ENCODE peak calls at places on chromosomes 12 and 14, in ten cellular contexts. G, C, V, U, R, P, W, A, X and S are unnamed samples.
A peak's percentile ranks its signal among the peaks of the same experiment; 100 is the strongest.

GRCh38 chr14:103705158-103705523 is 10.1 kb downstream of the XRCC3 start:
- DNase-seq in P (no peak), U (peak; percentile 76), C (no peak), R (no peak), G (peak; percentile 81), V (peak; percentile 61), A (no peak), W (no peak), X (no peak), S (no peak)

GRCh38 chr14:60722163-60722835 is 1.9 kb downstream of the SIX4 start:
- DNase-seq in X (no peak), C (peak; percentile 88), R (peak; percentile 89), G (peak; percentile 40), P (no peak), U (peak; percentile 36), V (peak; percentile 26), W (peak; percentile 72), A (peak; percentile 90), S (no peak)

GRCh38 chr12:94561943-94562411 is 88.4 kb downstream of the TMCC3 start:
- DNase-seq in V (peak; percentile 77), U (no peak), A (no peak), W (no peak), C (no peak), X (no peak), P (no peak), G (peak; percentile 79), R (no peak), S (peak; percentile 61)

GRCh38 chr14:36105401-36105800 is 71.1 kb downstream of the PTCSC3 start:
- DNase-seq in X (no peak), U (no peak), P (no peak), W (peak; percentile 43), A (peak; percentile 20), C (peak; percentile 80), G (no peak), V (no peak), R (peak; percentile 21), S (no peak)

GRCh38 chr14:72651715-72652114 is 242.2 kb downstream of the DPF3 start:
- DNase-seq in P (no peak), G (no peak), C (no peak), U (no peak), A (no peak), X (no peak), W (no peak), V (no peak), R (no peak), S (no peak)

GRCh38 chr12:109597414-109597794 is 23.8 kb downstream of the MVK start:
- DNase-seq in R (no peak), G (no peak), V (no peak), X (no peak), U (no peak), A (no peak), W (no peak), C (no peak), P (no peak), S (no peak)

GRCh38 chr12:68975811-68976210 is 42.8 kb upstream of the CPM start:
- DNase-seq in G (no peak), U (no peak), W (no peak), P (no peak), R (no peak), C (no peak), V (no peak), X (no peak), A (no peak), S (no peak)

GRCh38 chr12:118061011-118061875 is at the start of gene WSB2:
- DNase-seq in U (peak; percentile 87), X (peak; percentile 33), A (peak; percentile 58), C (peak; percentile 77), V (peak; percentile 87), R (no peak), W (peak; percentile 59), G (peak; percentile 70), P (peak; percentile 74), S (peak; percentile 84)

GRCh38 chr12:25734529-25735180 is 181.6 kb upstream of the LMNTD1 start:
- DNase-seq in A (no peak), G (no peak), R (no peak), W (no peak), P (no peak), C (no peak), U (no peak), X (no peak), V (no peak), S (no peak)

GRCh38 chr14:34368115-34368970 is 93.7 kb downstream of the SPTSSA start:
- DNase-seq in G (no peak), X (no peak), A (no peak), V (no peak), U (no peak), R (peak; percentile 84), P (no peak), W (no peak), C (no peak), S (no peak)

GRCh38 chr14:65957631-65958205 is 528.5 kb upstream of the CCDC196 start:
- DNase-seq in W (peak; percentile 67), P (no peak), R (no peak), G (no peak), C (peak; percentile 34), A (no peak), X (no peak), U (no peak), V (no peak), S (no peak)

GRCh38 chr12:50542448-50542847 is 37.7 kb downstream of the DIP2B start:
- DNase-seq in P (no peak), C (no peak), G (no peak), W (no peak), U (no peak), A (no peak), X (no peak), V (no peak), R (no peak), S (no peak)
- H3K4me1 ChIP-seq in P (peaks cover 10% of the 10 kb centered on the region), C (peaks cover 36% of the 10 kb centered on the region), G (peaks cover 59% of the 10 kb centered on the region), W (no peaks in the 10 kb centered on the region), U (peaks cover 4% of the 10 kb centered on the region), A (no peaks in the 10 kb centered on the region), X (no peaks in the 10 kb centered on the region), V (peaks cover 44% of the 10 kb centered on the region), R (peaks cover 66% of the 10 kb centered on the region), S (peaks cover 38% of the 10 kb centered on the region)

DNA sequence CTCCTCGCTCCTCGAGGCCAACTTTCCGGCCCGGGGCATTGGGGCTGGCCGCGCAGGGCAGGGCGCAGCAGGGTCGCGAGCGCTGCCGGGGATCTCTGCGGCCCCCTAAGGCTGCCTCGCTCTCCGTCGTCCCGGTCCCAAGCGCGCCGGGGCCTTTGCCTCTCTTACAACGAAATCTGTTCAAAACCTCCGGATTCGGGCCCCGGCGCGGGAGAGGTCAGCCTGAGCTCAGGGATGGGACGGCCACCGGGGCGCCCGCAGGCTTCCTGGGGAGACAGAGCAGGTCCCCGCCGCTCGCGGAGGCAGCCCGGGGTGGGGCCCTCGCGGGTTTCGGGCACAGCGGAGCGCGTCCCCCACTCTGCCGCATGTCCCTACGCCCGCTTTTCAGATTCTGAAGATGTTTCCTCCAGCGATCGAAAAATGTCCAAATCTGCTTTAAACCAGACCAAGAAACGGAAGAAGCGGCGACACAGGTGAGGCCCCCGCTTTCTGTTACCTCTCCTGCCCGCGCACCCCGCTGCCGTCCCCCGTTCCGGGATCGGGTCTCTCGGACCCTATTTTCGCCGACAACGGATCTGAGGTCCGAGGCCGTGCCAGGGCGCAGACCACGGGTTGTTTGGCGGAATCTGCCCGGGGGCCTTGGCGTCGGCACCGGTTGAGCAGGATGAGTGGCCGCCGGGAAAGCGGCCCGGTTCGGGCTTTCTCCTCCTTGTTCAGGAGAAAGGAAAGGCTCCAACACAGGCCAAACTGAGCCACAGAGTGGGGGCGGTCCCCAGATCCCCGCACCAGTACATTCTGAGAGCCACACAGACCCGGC is 1.8 kb downstream of the VSX2 start:
- DNase-seq in R (no peak), X (no peak), W (peak; percentile 47), A (peak; percentile 41), G (no peak), U (no peak), C (peak; percentile 57), P (no peak), V (no peak), S (no peak)
- H3K27me3 ChIP-seq in R (peaks cover 45% of the 10 kb centered on the region), X (peaks cover 39% of the 10 kb centered on the region), W (peaks cover 66% of the 10 kb centered on the region), A (peaks cover 98% of the 10 kb centered on the region), G (peaks cover 24% of the 10 kb centered on the region), U (peaks cover 6% of the 10 kb centered on the region), C (peaks cover 87% of the 10 kb centered on the region), P (peaks cover 51% of the 10 kb centered on the region), V (peaks cover 30% of the 10 kb centered on the region), S (peaks cover 98% of the 10 kb centered on the region)

GRCh38 chr14:68089146-68089715 is 269.7 kb downstream of the RAD51B start:
- DNase-seq in P (no peak), U (no peak), W (no peak), C (no peak), G (no peak), A (no peak), V (no peak), X (no peak), R (no peak), S (no peak)

GRCh38 chr14:68098834-68099233 is 279.3 kb downstream of the RAD51B start:
- DNase-seq in R (no peak), W (no peak), G (no peak), C (no peak), X (no peak), A (no peak), U (no peak), V (no peak), P (no peak), S (no peak)

GRCh38 chr14:68097727-68098126 is 278.1 kb downstream of the RAD51B start:
- DNase-seq in G (no peak), P (no peak), W (no peak), A (no peak), X (no peak), U (no peak), V (no peak), R (no peak), C (no peak), S (no peak)

GRCh38 chr14:68099348-68100045 is 279.9 kb downstream of the RAD51B start:
- DNase-seq in P (no peak), W (no peak), A (no peak), R (no peak), V (no peak), G (no peak), U (no peak), X (no peak), C (no peak), S (no peak)

GRCh38 chr14:68094158-68094557 is 274.6 kb downstream of the RAD51B start:
- DNase-seq in A (no peak), V (no peak), P (no peak), R (no peak), X (no peak), C (no peak), W (no peak), U (no peak), G (no peak), S (no peak)
- H3K27ac ChIP-seq in A (no peak overlapping the region), V (no peak overlapping the region), P (no peak overlapping the region), R (no peak overlapping the region), X (no peak overlapping the region), C (no peak overlapping the region), W (no peak overlapping the region), U (no peak overlapping the region), G (no peak overlapping the region), S (no peak overlapping the region)

GRCh38 chr12:51642286-51642685 is 51.3 kb downstream of the SCN8A start:
- DNase-seq in G (no peak), R (no peak), V (no peak), A (no peak), U (no peak), W (no peak), X (no peak), P (no peak), C (no peak), S (no peak)

GRCh38 chr12:51639361-51639760 is 48.3 kb downstream of the SCN8A start:
- DNase-seq in R (no peak), A (no peak), X (no peak), C (no peak), G (no peak), U (no peak), P (no peak), V (no peak), W (no peak), S (no peak)

GRCh38 chr12:51647647-51648046 is 56.6 kb downstream of the SCN8A start:
- DNase-seq in V (no peak), A (no peak), C (no peak), R (no peak), U (no peak), P (no peak), X (no peak), G (no peak), W (no peak), S (no peak)

GRCh38 chr12:51643951-51644350 is 52.9 kb downstream of the SCN8A start:
- DNase-seq in C (no peak), U (no peak), X (no peak), V (no peak), A (no peak), G (no peak), R (no peak), P (no peak), W (no peak), S (no peak)
- H3K4me1 ChIP-seq in C (no peaks in the 10 kb centered on the region), U (no peaks in the 10 kb centered on the region), X (no peaks in the 10 kb centered on the region), V (no peaks in the 10 kb centered on the region), A (peaks cover 7% of the 10 kb centered on the region), G (no peaks in the 10 kb centered on the region), R (no peaks in the 10 kb centered on the region), P (no peaks in the 10 kb centered on the region), W (no peaks in the 10 kb centered on the region), S (no peaks in the 10 kb centered on the region)